ENCODE peak calls at places on chromosomes 7 and 10, in eight cellular contexts. F is occipital lobe, H is left cardiac atrium, L is heart left ventricle, E is NCI-H82, D is psoas muscle, Y is upper lobe of left lung, O is neural crest cell. A is an unnamed sample.

GRCh38 chr10:50347394-50347802 is 96.1 kb upstream of the ASAH2 start:
- DNase-seq in Y (no peak), L (no peak), D (no peak), O (no peak), F (no peak), H (no peak), E (no peak), A (no peak)

GRCh38 chr10:98045785-98046389 is 15.5 kb upstream of the CRTAC1 start:
- DNase-seq in D (peak), F (no peak), L (peak), O (peak), E (peak), H (peak), Y (peak), A (no peak)

GRCh38 chr10:62433181-62433692 is 59.1 kb downstream of the ZNF365 start:
- DNase-seq in O (no peak), H (peak), E (no peak), F (peak), D (peak), Y (peak), L (peak), A (peak)

GRCh38 chr10:86545097-86545496 is 23.5 kb upstream of the WAPL start:
- DNase-seq in H (no peak), E (no peak), L (no peak), O (no peak), Y (no peak), D (no peak), F (no peak), A (no peak)

GRCh38 chr7:91310829-91311460 is 46.7 kb downstream of the FZD1 start:
- DNase-seq in D (peak), H (peak), Y (no peak), E (peak), O (no peak), L (no peak), F (no peak), A (no peak)

GRCh38 chr10:90963331-90963730 is 42.4 kb upstream of the ANKRD1 start:
- DNase-seq in L (no peak), E (no peak), F (no peak), H (no peak), Y (no peak), O (no peak), D (no peak), A (no peak)

GRCh38 chr7:23893942-23894890 is 184.2 kb downstream of the STK31 start:
- DNase-seq in L (no peak), F (no peak), Y (no peak), H (no peak), D (no peak), E (no peak), O (no peak), A (no peak)

GRCh38 chr7:47088329-47089067 is 493.4 kb downstream of the TNS3 start:
- DNase-seq in Y (peak), H (peak), O (peak), L (peak), E (peak), D (peak), F (peak), A (peak)

GRCh38 chr10:113616244-113617074 is 47.4 kb downstream of the NRAP start:
- DNase-seq in F (no peak), D (no peak), E (no peak), L (no peak), Y (no peak), H (no peak), O (peak), A (no peak)

GRCh38 chr10:1577371-1577770 is 160.0 kb downstream of the ADARB2 start:
- DNase-seq in H (no peak), L (no peak), E (no peak), F (no peak), D (no peak), O (no peak), Y (no peak), A (no peak)

GRCh38 chr10:79505771-79506351 is 6.5 kb upstream of the EIF5AL1 start:
- DNase-seq in D (no peak), L (no peak), F (no peak), E (no peak), H (no peak), Y (no peak), O (no peak), A (no peak)

GRCh38 chr7:77839919-77840318 is 41.3 kb downstream of the PHTF2 start:
- DNase-seq in L (no peak), F (no peak), H (no peak), Y (no peak), E (no peak), D (no peak), O (no peak), A (no peak)

GRCh38 chr7:36521911-36522310 is 132.2 kb downstream of the ANLN start:
- DNase-seq in E (no peak), L (no peak), H (no peak), O (no peak), Y (no peak), D (no peak), F (no peak), A (no peak)

GRCh38 chr7:6130007-6130587 is 98.9 kb downstream of the ANKRD61 start:
- DNase-seq in H (no peak), Y (no peak), F (no peak), E (no peak), D (no peak), L (no peak), O (no peak), A (no peak)

GRCh38 chr7:156017431-156017830 is 205.2 kb upstream of the SHH start:
- DNase-seq in H (no peak), E (no peak), Y (no peak), F (no peak), O (no peak), D (no peak), L (no peak), A (no peak)

A was measured in gastrocnemius medialis.